ENCODE peak calls at places on chromosomes 3 and 15, in six cellular contexts. One of them, this sample, is unnamed.

GRCh38 chr15:77020348-77021087 is 25.6 kb downstream of the PSTPIP1 start:
- DNase-seq in IMR-90: no peak
- DNase-seq in HCT116: no peak
- DNase-seq in breast epithelium: no peak
- DNase-seq in GM12891: no peak
- DNase-seq in heart left ventricle: peak; percentile 3
- DNase-seq in this sample: no peak

GRCh38 chr3:151265866-151266265 is 12.5 kb downstream of the P2RY14 start:
- DNase-seq in IMR-90: no peak
- DNase-seq in HCT116: no peak
- DNase-seq in breast epithelium: no peak
- DNase-seq in GM12891: peak; percentile 9
- DNase-seq in heart left ventricle: no peak
- DNase-seq in this sample: no peak

GRCh38 chr3:118817748-118818165 is 216.9 kb downstream of the IGSF11 start:
- DNase-seq in IMR-90: peak; percentile 57
- DNase-seq in HCT116: peak; percentile 56
- DNase-seq in breast epithelium: no peak
- DNase-seq in GM12891: peak; percentile 11
- DNase-seq in heart left ventricle: no peak
- DNase-seq in this sample: peak; percentile 35

GRCh38 chr15:74808073-74808839 is 4.4 kb upstream of the LMAN1L start:
- DNase-seq in IMR-90: peak; percentile 15
- DNase-seq in HCT116: no peak
- DNase-seq in breast epithelium: no peak
- DNase-seq in GM12891: no peak
- DNase-seq in heart left ventricle: peak; percentile 54
- DNase-seq in this sample: no peak

GRCh38 chr3:142941373-142942123 is 21.9 kb downstream of the PAQR9 start:
- DNase-seq in IMR-90: no peak
- DNase-seq in HCT116: no peak
- DNase-seq in breast epithelium: no peak
- DNase-seq in GM12891: no peak
- DNase-seq in heart left ventricle: no peak
- DNase-seq in this sample: no peak

GRCh38 chr3:30964612-30965011 is 70.2 kb upstream of the GADL1 start:
- DNase-seq in IMR-90: no peak
- DNase-seq in HCT116: no peak
- DNase-seq in breast epithelium: no peak
- DNase-seq in GM12891: no peak
- DNase-seq in heart left ventricle: no peak
- DNase-seq in this sample: no peak

GRCh38 chr3:157220211-157220610 is 60.3 kb upstream of the CCNL1 start:
- DNase-seq in IMR-90: no peak
- DNase-seq in HCT116: no peak
- DNase-seq in breast epithelium: no peak
- DNase-seq in GM12891: no peak
- DNase-seq in heart left ventricle: no peak
- DNase-seq in this sample: no peak

GRCh38 chr3:44323341-44323955 is 15.1 kb upstream of the TCAIM start:
- DNase-seq in IMR-90: peak; percentile 71
- DNase-seq in HCT116: peak; percentile 46
- DNase-seq in breast epithelium: peak; percentile 34
- DNase-seq in GM12891: no peak
- DNase-seq in heart left ventricle: peak; percentile 53
- DNase-seq in this sample: peak; percentile 78

GRCh38 chr3:53253707-53254106 is 2.1 kb downstream of the TKT start:
- DNase-seq in IMR-90: no peak
- DNase-seq in HCT116: no peak
- DNase-seq in breast epithelium: no peak
- DNase-seq in GM12891: no peak
- DNase-seq in heart left ventricle: no peak
- DNase-seq in this sample: no peak

GRCh38 chr15:67091073-67091965 is 25.9 kb downstream of the SMAD3 start:
- DNase-seq in IMR-90: peak; percentile 99
- DNase-seq in HCT116: peak; percentile 90
- DNase-seq in breast epithelium: no peak
- DNase-seq in GM12891: no peak
- DNase-seq in heart left ventricle: peak; percentile 93
- DNase-seq in this sample: peak; percentile 93
- TF ChIP-seq POLR2A in IMR-90: peak; percentile 38
- TF ChIP-seq POLR2A in HCT116: no peak
- TF ChIP-seq POLR2A in breast epithelium: no peak
- TF ChIP-seq POLR2A in GM12891: no peak
- TF ChIP-seq POLR2A in heart left ventricle: no peak
- TF ChIP-seq POLR2A in this sample: no peak

GRCh38 chr15:57706405-57707209 is at the start of gene POLR2M:
- DNase-seq in IMR-90: peak; percentile 100
- DNase-seq in HCT116: peak; percentile 93
- DNase-seq in breast epithelium: peak; percentile 97
- DNase-seq in GM12891: peak; percentile 61
- DNase-seq in heart left ventricle: peak; percentile 97
- DNase-seq in this sample: peak; percentile 97
- TF ChIP-seq POLR2A in IMR-90: peak; percentile 82
- TF ChIP-seq POLR2A in HCT116: no peak
- TF ChIP-seq POLR2A in breast epithelium: peak; percentile 79
- TF ChIP-seq POLR2A in GM12891: peak; percentile 85
- TF ChIP-seq POLR2A in heart left ventricle: no peak
- TF ChIP-seq POLR2A in this sample: peak; percentile 84

DNA sequence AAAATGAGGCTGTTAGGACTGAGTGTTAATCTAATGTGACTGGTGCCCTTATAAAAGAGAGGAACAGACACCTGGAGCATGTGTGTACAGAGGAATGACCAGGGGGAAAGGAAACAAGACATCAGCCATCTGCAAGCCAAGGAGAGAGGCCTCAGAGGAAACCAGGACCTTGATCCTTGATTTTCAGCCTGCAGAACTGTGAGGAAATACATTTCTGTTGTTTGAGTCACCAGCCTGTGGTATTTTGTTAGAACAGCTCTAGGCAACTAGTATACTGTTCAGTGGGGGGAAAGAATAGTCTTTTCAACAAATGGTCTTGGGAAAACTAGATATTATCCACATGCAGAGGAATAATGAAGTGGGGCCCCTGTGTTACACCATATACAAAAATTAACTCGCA is 80.6 kb downstream of the CCR1 start:
- DNase-seq in IMR-90: peak; percentile 87
- DNase-seq in HCT116: peak; percentile 18
- DNase-seq in breast epithelium: no peak
- DNase-seq in GM12891: no peak
- DNase-seq in heart left ventricle: no peak
- DNase-seq in this sample: no peak
- TF ChIP-seq POLR2A in IMR-90: no peak
- TF ChIP-seq POLR2A in HCT116: no peak
- TF ChIP-seq POLR2A in breast epithelium: no peak
- TF ChIP-seq POLR2A in GM12891: no peak
- TF ChIP-seq POLR2A in heart left ventricle: no peak
- TF ChIP-seq POLR2A in this sample: no peak

DNA sequence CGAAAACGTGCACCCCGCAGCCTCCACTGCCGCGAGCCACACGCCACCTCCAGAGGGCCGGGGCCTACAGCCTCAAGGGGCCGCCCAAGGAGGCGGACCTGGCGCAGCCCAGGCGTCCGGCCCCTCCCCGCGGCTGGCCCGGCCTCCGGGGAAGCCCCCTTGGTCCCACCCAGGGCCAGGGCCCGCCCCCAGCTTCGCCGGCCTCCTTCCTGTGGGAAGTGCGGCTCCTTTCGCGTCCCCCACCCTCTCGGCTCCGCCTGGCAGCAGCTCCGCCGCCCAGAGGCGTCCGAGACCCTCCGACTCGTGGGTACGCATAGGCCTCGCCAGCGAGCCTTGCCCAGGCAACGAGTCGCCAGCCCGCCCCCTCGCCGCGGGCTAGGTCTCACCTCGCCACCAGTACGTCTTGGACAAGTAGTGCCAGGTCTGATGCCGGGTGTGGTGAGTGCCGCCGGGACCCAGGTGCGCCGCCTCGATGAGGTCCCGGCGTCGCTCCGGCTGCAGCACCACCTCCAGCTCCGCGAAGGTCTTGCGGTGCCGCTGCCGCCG is 640 bp downstream of the ZBTB11 start:
- DNase-seq in IMR-90: peak; percentile 96
- DNase-seq in HCT116: peak; percentile 88
- DNase-seq in breast epithelium: peak; percentile 88
- DNase-seq in GM12891: peak; percentile 86
- DNase-seq in heart left ventricle: peak; percentile 97
- DNase-seq in this sample: no peak
- TF ChIP-seq POLR2A in IMR-90: peak; percentile 34
- TF ChIP-seq POLR2A in HCT116: peak; percentile 84
- TF ChIP-seq POLR2A in breast epithelium: no peak
- TF ChIP-seq POLR2A in GM12891: peak; percentile 61
- TF ChIP-seq POLR2A in heart left ventricle: no peak
- TF ChIP-seq POLR2A in this sample: no peak

DNA sequence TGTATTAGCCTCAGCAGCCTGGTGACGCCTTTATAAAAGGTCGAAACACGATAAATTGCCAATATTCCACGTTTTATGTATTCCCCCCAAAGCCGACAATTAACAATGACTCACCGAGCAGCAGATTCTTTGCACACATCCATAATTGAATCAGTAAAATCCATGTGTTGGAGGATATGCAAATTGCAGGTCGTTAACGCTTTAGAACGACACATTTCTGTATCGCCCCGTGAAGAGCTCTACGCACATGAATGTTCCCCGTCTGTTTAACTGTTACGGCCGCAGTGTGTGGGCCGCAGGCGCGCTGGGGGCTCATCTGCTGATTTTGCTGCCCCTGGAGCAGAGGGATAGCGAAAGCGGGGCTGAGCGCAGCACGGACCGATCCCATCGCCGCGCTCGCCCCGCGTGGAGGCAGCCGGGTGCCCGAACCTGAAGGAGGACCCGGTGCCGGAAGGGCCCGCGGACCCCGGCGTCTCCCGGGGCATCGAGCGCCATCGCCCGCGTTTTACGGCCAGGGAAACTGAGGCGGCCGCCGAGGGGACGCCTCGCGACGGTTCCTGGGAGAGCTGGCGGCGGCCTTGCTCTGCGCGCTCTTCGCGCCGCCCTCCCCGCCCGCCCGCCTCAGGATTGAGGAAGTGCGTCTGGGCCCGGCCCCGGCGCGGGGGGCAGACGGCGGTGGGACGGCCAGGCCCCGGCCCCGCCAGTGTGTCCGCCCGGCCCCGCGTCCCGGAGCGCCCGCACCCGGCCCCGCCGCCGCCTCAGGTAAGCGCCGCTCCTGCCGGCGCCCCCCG is at the start of gene LRRK1:
- DNase-seq in IMR-90: peak; percentile 40
- DNase-seq in HCT116: no peak
- DNase-seq in breast epithelium: no peak
- DNase-seq in GM12891: no peak
- DNase-seq in heart left ventricle: peak; percentile 39
- DNase-seq in this sample: peak; percentile 8
- TF ChIP-seq POLR2A in IMR-90: no peak
- TF ChIP-seq POLR2A in HCT116: no peak
- TF ChIP-seq POLR2A in breast epithelium: peak; percentile 16
- TF ChIP-seq POLR2A in GM12891: peak; percentile 40
- TF ChIP-seq POLR2A in heart left ventricle: no peak
- TF ChIP-seq POLR2A in this sample: no peak

DNA sequence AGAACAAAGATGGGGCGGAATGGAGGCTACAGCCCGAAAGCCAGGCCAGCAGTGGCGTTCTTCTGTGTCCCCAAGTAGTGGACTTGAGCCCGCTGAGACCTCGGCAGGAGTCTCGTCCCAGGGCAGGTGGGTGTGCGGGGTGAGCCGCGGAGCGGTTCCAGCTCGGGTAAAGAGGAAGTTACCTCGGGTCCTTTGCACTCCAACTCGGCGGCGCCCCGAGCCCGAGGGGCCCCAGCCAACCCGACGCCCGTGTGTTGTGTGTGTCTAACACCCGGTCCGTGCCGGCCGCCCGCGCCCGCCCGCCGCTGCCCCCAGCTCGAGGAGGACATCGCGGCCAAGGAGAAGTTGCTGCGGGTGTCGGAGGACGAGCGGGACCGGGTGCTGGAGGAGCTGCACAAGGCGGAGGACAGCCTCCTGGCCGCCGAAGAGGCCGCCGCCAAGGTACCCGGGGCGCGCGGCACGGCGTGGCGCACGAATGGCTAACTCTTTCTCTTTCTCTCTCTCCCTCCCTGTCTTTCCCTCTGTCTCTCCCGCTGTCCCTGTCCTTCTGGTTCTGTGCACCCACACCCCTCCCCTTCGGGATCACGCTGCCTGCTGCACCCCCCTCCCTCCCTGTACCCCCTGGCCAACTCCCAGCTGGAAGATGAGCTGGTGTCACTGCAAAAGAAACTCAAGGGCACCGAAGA is 987 bp downstream of the TPM1 start:
- DNase-seq in IMR-90: no peak
- DNase-seq in HCT116: no peak
- DNase-seq in breast epithelium: no peak
- DNase-seq in GM12891: peak; percentile 24
- DNase-seq in heart left ventricle: peak; percentile 46
- DNase-seq in this sample: no peak
- TF ChIP-seq POLR2A in IMR-90: no peak
- TF ChIP-seq POLR2A in HCT116: no peak
- TF ChIP-seq POLR2A in breast epithelium: no peak
- TF ChIP-seq POLR2A in GM12891: no peak
- TF ChIP-seq POLR2A in heart left ventricle: no peak
- TF ChIP-seq POLR2A in this sample: no peak

GRCh38 chr3:42875325-42876151 is at the start of gene CYP8B1:
- DNase-seq in IMR-90: no peak
- DNase-seq in HCT116: no peak
- DNase-seq in breast epithelium: no peak
- DNase-seq in GM12891: no peak
- DNase-seq in heart left ventricle: no peak
- DNase-seq in this sample: no peak
- TF ChIP-seq POLR2A in IMR-90: no peak
- TF ChIP-seq POLR2A in HCT116: no peak
- TF ChIP-seq POLR2A in breast epithelium: no peak
- TF ChIP-seq POLR2A in GM12891: no peak
- TF ChIP-seq POLR2A in heart left ventricle: no peak
- TF ChIP-seq POLR2A in this sample: no peak